ENCODE peak calls at places on chromosomes 16 and 17, in six cellular contexts. B is mammary epithelial cell, I is iPS-NIHi11, C is HCEC 1CT, O is LoVo, M is ureter. Q is an unnamed sample.

GRCh38 chr17:17892009-17892408 is 55.2 kb upstream of the SREBF1 start:
- DNase-seq in B (no peak), M (no peak), C (no peak), I (no peak), O (no peak), Q (no peak)

GRCh38 chr17:69287168-69287567 is 39.8 kb downstream of the ABCA5 start:
- DNase-seq in C (peak; percentile 67), I (no peak), O (peak; percentile 3), M (no peak), B (peak; percentile 73), Q (no peak)

GRCh38 chr17:74750327-74751069 is 2.1 kb downstream of the NHERF1 start:
- DNase-seq in C (no peak), M (no peak), O (no peak), I (no peak), B (no peak), Q (no peak)

GRCh38 chr17:82831818-82832200 is 8.0 kb downstream of the ZNF750 start:
- DNase-seq in B (no peak), I (no peak), O (no peak), C (no peak), M (no peak), Q (no peak)

GRCh38 chr17:2709173-2709661 is 2.3 kb downstream of the CLUH start:
- DNase-seq in B (peak; percentile 58), O (peak; percentile 58), I (peak; percentile 35), C (no peak), M (peak; percentile 75), Q (no peak)

GRCh38 chr17:43832976-43833829 is at the start of gene MPP3:
- DNase-seq in C (peak; percentile 68), I (peak; percentile 96), B (peak; percentile 76), O (peak; percentile 84), M (peak; percentile 51), Q (peak; percentile 98)

GRCh38 chr16:19588661-19589060 is 33.2 kb downstream of the VPS35L start:
- DNase-seq in M (no peak), I (no peak), B (no peak), O (no peak), C (no peak), Q (no peak)

GRCh38 chr17:51359055-51359454 is 98.7 kb downstream of the UTP18 start:
- DNase-seq in B (no peak), C (no peak), I (no peak), O (no peak), M (no peak), Q (no peak)

GRCh38 chr17:83137523-83137922 is 58.1 kb downstream of the METRNL start:
- DNase-seq in M (no peak), O (no peak), I (no peak), C (no peak), B (no peak), Q (peak; percentile 25)

GRCh38 chr17:78798695-78799559 is 16.9 kb upstream of the CYTH1 start:
- DNase-seq in C (peak; percentile 19), O (no peak), B (peak; percentile 37), M (no peak), I (peak; percentile 58), Q (peak; percentile 76)